ENCODE peak calls at places on chromosomes 5 and 9, in five cellular contexts. K, Y, S, L and W are unnamed samples.

GRCh38 chr9:95197692-95198271 is 119.7 kb downstream of the FANCC start:
- DNase-seq in K (no peak), S (peak; percentile 31), Y (peak; percentile 60), L (no peak), W (no peak)

GRCh38 chr5:123803359-123803758 is 291.4 kb downstream of the CSNK1G3 start:
- DNase-seq in K (no peak), L (no peak), S (no peak), Y (no peak), W (no peak)

GRCh38 chr5:176587398-176587797 is 22.6 kb downstream of the GPRIN1 start:
- DNase-seq in K (no peak), Y (no peak), S (no peak), L (no peak), W (no peak)

GRCh38 chr5:59069438-59070079 is 486.7 kb downstream of the RAB3C start:
- DNase-seq in L (no peak), S (peak; percentile 22), Y (peak; percentile 97), K (no peak), W (no peak)

GRCh38 chr9:131656356-131657030 is 83.4 kb downstream of the RAPGEF1 start:
- DNase-seq in K (no peak), Y (no peak), S (peak; percentile 82), L (no peak), W (no peak)

GRCh38 chr9:94800424-94801117 is 74.1 kb downstream of the AOPEP start:
- DNase-seq in K (no peak), Y (peak; percentile 56), L (no peak), S (no peak), W (no peak)

GRCh38 chr9:87119328-87119881 is 172.1 kb upstream of the GAS1 start:
- DNase-seq in L (no peak), Y (peak; percentile 84), S (no peak), K (peak; percentile 65), W (no peak)

GRCh38 chr9:27247756-27248155 is 49.2 kb downstream of the EQTN start:
- DNase-seq in S (peak; percentile 23), K (no peak), Y (peak; percentile 40), L (peak; percentile 40), W (peak; percentile 28)

GRCh38 chr9:133848471-133848870 is 110.3 kb upstream of the SARDH start:
- DNase-seq in K (no peak), S (no peak), L (no peak), Y (no peak), W (no peak)

GRCh38 chr5:170289749-170290148 is 7.8 kb downstream of the LCP2 start:
- DNase-seq in L (no peak), S (peak; percentile 54), Y (no peak), K (no peak), W (no peak)

GRCh38 chr5:77806213-77806843 is 30.2 kb upstream of the TBCA start:
- DNase-seq in L (no peak), K (no peak), Y (no peak), S (no peak), W (no peak)

GRCh38 chr5:54676466-54676865 is 158.9 kb downstream of the SNX18 start:
- DNase-seq in S (no peak), K (no peak), L (no peak), Y (no peak), W (no peak)

GRCh38 chr9:21996438-21996837 is 1.8 kb downstream of the CDKN2B-AS1 start:
- DNase-seq in L (no peak), S (no peak), K (no peak), Y (no peak), W (no peak)

GRCh38 chr5:144206136-144206535 is 35.5 kb downstream of the KCTD16 start:
- DNase-seq in S (no peak), L (no peak), Y (no peak), K (no peak), W (no peak)

GRCh38 chr5:177132504-177133118 is 962 bp upstream of the NSD1 start:
- DNase-seq in Y (no peak), K (peak; percentile 55), L (peak; percentile 78), S (peak; percentile 27), W (peak; percentile 34)

GRCh38 chr5:136631176-136631575 is 265.8 kb upstream of the TRPC7 start:
- DNase-seq in Y (no peak), S (no peak), K (no peak), L (no peak), W (no peak)

GRCh38 chr9:109487247-109487646 is 10.9 kb downstream of the PTPN3 start:
- DNase-seq in K (no peak), L (no peak), S (no peak), Y (no peak), W (no peak)

GRCh38 chr5:107593009-107593408 is 77.7 kb downstream of the EFNA5 start:
- DNase-seq in Y (no peak), L (no peak), S (no peak), K (no peak), W (no peak)

GRCh38 chr5:139138790-139139189 is 59.4 kb downstream of the SIL1 start:
- DNase-seq in Y (peak; percentile 37), K (no peak), S (no peak), L (no peak), W (no peak)

GRCh38 chr5:141155540-141156374 is 5.9 kb downstream of the PCDHB6 start:
- DNase-seq in K (no peak), Y (no peak), S (no peak), L (no peak), W (no peak)

GRCh38 chr5:76483433-76483832 is 80.3 kb downstream of the IQGAP2 start:
- DNase-seq in K (no peak), Y (no peak), S (no peak), L (no peak), W (no peak)

GRCh38 chr5:18220631-18221030 is 586.4 kb downstream of the TAF11L14 start:
- DNase-seq in L (no peak), Y (no peak), K (no peak), S (no peak), W (no peak)

GRCh38 chr9:16126042-16126441 is 573.2 kb downstream of the CCDC171 start:
- DNase-seq in L (no peak), Y (no peak), K (no peak), S (no peak), W (no peak)

GRCh38 chr5:43571237-43571636 is 14.4 kb upstream of the PAIP1 start:
- DNase-seq in L (no peak), Y (no peak), S (no peak), K (no peak), W (no peak)

GRCh38 chr9:70263421-70263820 is 4.6 kb downstream of the SMC5 start:
- DNase-seq in K (no peak), Y (peak; percentile 31), S (no peak), L (no peak), W (no peak)

GRCh38 chr9:126299706-126300276 is 26.8 kb upstream of the MVB12B start:
- DNase-seq in S (no peak), Y (peak; percentile 3), K (no peak), L (no peak), W (no peak)

GRCh38 chr9:109619310-109619709 is 121.2 kb upstream of the PTPN3 start:
- DNase-seq in S (no peak), L (no peak), K (no peak), Y (no peak), W (no peak)

GRCh38 chr5:107669543-107670027 is 1.2 kb downstream of the EFNA5 start:
- DNase-seq in Y (no peak), K (peak; percentile 54), S (peak; percentile 25), L (peak; percentile 72), W (peak; percentile 26)

GRCh38 chr9:97705354-97705950 is 8.3 kb upstream of the XPA start:
- DNase-seq in Y (no peak), L (no peak), K (no peak), S (no peak), W (no peak)

GRCh38 chr9:96149881-96150280 is 152.1 kb downstream of the HSD17B3 start:
- DNase-seq in K (no peak), Y (no peak), S (no peak), L (no peak), W (no peak)

GRCh38 chr5:127785098-127785927 is 82.1 kb downstream of the CCDC192 start:
- DNase-seq in L (no peak), S (no peak), Y (peak; percentile 74), K (no peak), W (no peak)

GRCh38 chr9:126604706-126605105 is 9.0 kb upstream of the LMX1B start:
- DNase-seq in L (no peak), Y (no peak), S (no peak), K (no peak), W (no peak)

GRCh38 chr5:90570034-90570433 is 11.4 kb downstream of the ADGRV1 start:
- DNase-seq in K (no peak), Y (no peak), L (no peak), S (no peak), W (no peak)

GRCh38 chr5:90571147-90571773 is 12.7 kb downstream of the ADGRV1 start:
- DNase-seq in L (no peak), Y (no peak), S (no peak), K (no peak), W (no peak)

GRCh38 chr5:90575712-90576111 is 17.1 kb downstream of the ADGRV1 start:
- DNase-seq in Y (no peak), S (no peak), K (no peak), L (no peak), W (no peak)
- TF ChIP-seq CTCF in Y (no peak), S (no peak), K (no peak), L (no peak), W (no peak)

DNA sequence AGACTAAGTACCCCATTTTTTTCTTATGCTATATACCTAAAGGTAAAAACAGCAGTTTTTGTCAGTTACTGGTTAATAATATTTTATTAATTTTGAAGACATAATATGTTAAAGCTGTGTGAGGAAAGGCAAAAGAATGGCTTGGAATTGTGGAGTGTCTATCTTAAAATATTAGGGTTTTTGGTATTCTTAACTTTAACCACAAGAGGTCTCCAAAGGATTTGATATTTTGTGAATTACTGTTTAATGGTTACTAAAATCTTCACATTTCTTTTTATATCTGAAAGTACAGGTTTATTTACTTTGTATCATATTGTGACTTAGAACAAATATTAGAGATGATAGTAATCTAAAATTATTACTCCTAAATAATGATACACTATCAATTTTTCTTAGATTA is 32.0 kb upstream of the DHFR start:
- DNase-seq in L (no peak), S (no peak), K (no peak), Y (peak; percentile 20), W (no peak)
- TF ChIP-seq CTCF in L (peak; percentile 42), S (peak; percentile 32), K (no peak), Y (peak; percentile 50), W (peak; percentile 71)

DNA sequence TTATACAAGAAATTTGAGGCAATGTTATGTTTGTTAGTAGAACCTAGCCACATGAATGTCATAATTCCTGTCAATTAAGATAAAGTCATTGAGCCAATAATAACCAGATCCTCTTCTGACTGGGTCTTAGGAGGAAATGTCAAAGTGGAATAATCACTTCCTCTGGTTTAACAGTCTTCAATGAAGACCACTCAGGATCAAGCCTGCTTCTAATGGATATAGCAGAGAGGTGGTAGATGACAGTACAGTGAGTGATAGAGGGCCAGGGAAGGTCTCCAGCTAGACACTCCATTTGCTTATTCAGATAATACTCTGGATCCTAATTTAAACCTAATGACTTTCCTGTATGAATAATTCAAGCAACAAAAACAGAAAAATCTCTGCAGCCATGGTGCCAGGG is 474.2 kb downstream of the DNAH5 start:
- DNase-seq in K (no peak), Y (no peak), L (no peak), S (no peak), W (no peak)
- TF ChIP-seq CTCF in K (no peak), Y (no peak), L (no peak), S (no peak), W (no peak)

DNA sequence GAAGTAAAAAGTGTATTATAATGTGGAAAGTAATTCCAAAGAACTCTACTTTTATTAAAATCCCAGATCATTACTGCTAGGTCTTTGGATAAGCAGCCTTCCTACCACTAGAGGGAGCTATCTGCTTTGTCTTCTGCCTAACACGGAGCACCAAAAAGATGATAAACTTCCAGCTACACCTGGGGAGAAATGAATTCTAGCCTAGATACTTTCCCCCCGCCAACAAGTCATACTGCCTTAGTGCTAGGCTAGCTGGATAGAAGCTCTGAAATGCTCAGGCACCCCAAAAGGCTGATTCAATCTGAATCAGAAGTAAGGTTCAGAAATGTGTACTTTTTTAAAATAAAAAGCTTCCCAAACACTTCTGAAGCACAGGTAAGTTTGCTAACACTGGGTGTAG is 52.5 kb downstream of the RNF145 start:
- DNase-seq in S (no peak), Y (peak; percentile 73), L (peak; percentile 33), K (no peak), W (peak; percentile 18)
- TF ChIP-seq CTCF in S (peak; percentile 84), Y (peak; percentile 96), L (peak; percentile 86), K (peak; percentile 77), W (peak; percentile 90)